ENCODE peak calls at places on chromosomes 16 and 17, in ten cellular contexts. A, O, S, Z, D, G, H, C, E and N are unnamed samples. For H3K9me3, the result is how much of the 10 kb centered on the place peaks cover.

GRCh38 chr17:16936536-16937310 is 35.2 kb downstream of the TNFRSF13B start:
- DNase-seq in A (no peak), O (no peak), S (no peak), Z (no peak), D (no peak), G (peak), H (no peak), C (no peak), E (no peak), N (no peak)

GRCh38 chr17:61362396-61362795 is 37.2 kb upstream of the TBX2 start:
- DNase-seq in A (no peak), O (no peak), S (no peak), Z (no peak), D (no peak), G (no peak), H (no peak), C (no peak), E (no peak), N (no peak)

GRCh38 chr17:47072881-47073280 is 93.8 kb upstream of the RPRML start:
- DNase-seq in A (no peak), O (no peak), S (no peak), Z (no peak), D (no peak), G (no peak), H (no peak), C (no peak), E (no peak), N (no peak)

GRCh38 chr16:10493276-10493675 is 87.1 kb downstream of the EMP2 start:
- DNase-seq in A (no peak), O (no peak), S (no peak), Z (no peak), D (no peak), G (no peak), H (no peak), C (no peak), E (no peak), N (no peak)

GRCh38 chr16:24820522-24820921 is 25.2 kb upstream of the SLC5A11 start:
- DNase-seq in A (no peak), O (no peak), S (no peak), Z (no peak), D (no peak), G (no peak), H (no peak), C (no peak), E (no peak), N (no peak)

GRCh38 chr16:50065241-50065623 is 538 bp upstream of the HEATR3 start:
- DNase-seq in A (no peak), O (no peak), S (no peak), Z (no peak), D (no peak), G (no peak), H (no peak), C (no peak), E (no peak), N (no peak)

GRCh38 chr16:1731073-1731472 is 25.1 kb downstream of the MAPK8IP3 start:
- DNase-seq in A (no peak), O (no peak), S (no peak), Z (no peak), D (no peak), G (no peak), H (no peak), C (no peak), E (no peak), N (no peak)

GRCh38 chr17:64938925-64939474 is 19.7 kb upstream of the LRRC37A3 start:
- DNase-seq in A (no peak), O (peak), S (peak), Z (no peak), D (peak), G (no peak), H (peak), C (peak), E (no peak), N (peak)

GRCh38 chr16:22077700-22078313 is 14.5 kb upstream of the VWA3A start:
- DNase-seq in A (no peak), O (peak), S (peak), Z (peak), D (peak), G (no peak), H (peak), C (no peak), E (peak), N (peak)

GRCh38 chr17:36657390-36657762 is 56.0 kb downstream of the MRM1 start:
- DNase-seq in A (no peak), O (no peak), S (no peak), Z (no peak), D (no peak), G (no peak), H (no peak), C (no peak), E (no peak), N (no peak)

GRCh38 chr17:1783834-1784611 is 22.2 kb downstream of the SERPINF1 start:
- DNase-seq in A (peak), O (peak), S (peak), Z (peak), D (no peak), G (peak), H (no peak), C (peak), E (peak), N (no peak)

GRCh38 chr17:16939606-16940115 is 32.3 kb downstream of the TNFRSF13B start:
- DNase-seq in A (no peak), O (no peak), S (no peak), Z (no peak), D (no peak), G (peak), H (no peak), C (peak), E (no peak), N (no peak)

GRCh38 chr17:46770818-46771600 is 47.5 kb downstream of the WNT3 start:
- DNase-seq in A (no peak), O (peak), S (peak), Z (peak), D (no peak), G (no peak), H (peak), C (peak), E (no peak), N (no peak)

GRCh38 chr16:48203974-48204824 is 39.9 kb upstream of the LONP2 start:
- DNase-seq in A (no peak), O (no peak), S (no peak), Z (no peak), D (no peak), G (no peak), H (no peak), C (no peak), E (no peak), N (no peak)

GRCh38 chr17:16486373-16487250 is 5.4 kb downstream of the LRRC75A start:
- DNase-seq in A (peak), O (peak), S (no peak), Z (peak), D (no peak), G (peak), H (peak), C (peak), E (no peak), N (no peak)

GRCh38 chr17:43342601-43342905 is 56.2 kb upstream of the ARL4D start:
- DNase-seq in A (no peak), O (no peak), S (no peak), Z (no peak), D (no peak), G (no peak), H (no peak), C (no peak), E (no peak), N (no peak)

GRCh38 chr17:19379306-19380075 is 1.2 kb downstream of the MAPK7 start:
- DNase-seq in A (no peak), O (no peak), S (no peak), Z (no peak), D (no peak), G (peak), H (no peak), C (peak), E (no peak), N (no peak)

GRCh38 chr17:14203392-14203791 is 33.3 kb downstream of the CDRT15 start:
- DNase-seq in A (no peak), O (peak), S (no peak), Z (no peak), D (peak), G (no peak), H (no peak), C (no peak), E (no peak), N (no peak)

GRCh38 chr16:27650073-27650701 is 100.2 kb downstream of the KATNIP start:
- DNase-seq in A (no peak), O (no peak), S (no peak), Z (peak), D (no peak), G (no peak), H (peak), C (no peak), E (no peak), N (no peak)

GRCh38 chr16:84239910-84240309 is at the start of gene KCNG4:
- DNase-seq in A (no peak), O (no peak), S (no peak), Z (no peak), D (no peak), G (no peak), H (no peak), C (peak), E (no peak), N (no peak)

GRCh38 chr16:519841-520687 is 7.4 kb upstream of the CAPN15 start:
- DNase-seq in A (no peak), O (no peak), S (no peak), Z (no peak), D (no peak), G (no peak), H (no peak), C (peak), E (no peak), N (no peak)

GRCh38 chr16:89581045-89581695 is 5.6 kb downstream of the CPNE7 start:
- DNase-seq in A (no peak), O (peak), S (peak), Z (no peak), D (no peak), G (no peak), H (no peak), C (peak), E (peak), N (no peak)

GRCh38 chr17:42472709-42473521 is 14.2 kb downstream of the ATP6V0A1 start:
- DNase-seq in A (no peak), O (peak), S (no peak), Z (no peak), D (no peak), G (no peak), H (no peak), C (no peak), E (no peak), N (no peak)

GRCh38 chr17:27082023-27082774 is 211.7 kb upstream of the WSB1 start:
- DNase-seq in A (no peak), O (no peak), S (no peak), Z (no peak), D (no peak), G (no peak), H (no peak), C (no peak), E (no peak), N (no peak)

GRCh38 chr17:27079660-27080059 is 214.3 kb upstream of the WSB1 start:
- DNase-seq in A (no peak), O (no peak), S (no peak), Z (no peak), D (no peak), G (no peak), H (no peak), C (no peak), E (no peak), N (no peak)

GRCh38 chr17:27083408-27084185 is 210.3 kb upstream of the WSB1 start:
- DNase-seq in A (no peak), O (no peak), S (no peak), Z (no peak), D (no peak), G (no peak), H (no peak), C (no peak), E (no peak), N (no peak)

GRCh38 chr17:27082775-27083154 is 211.1 kb upstream of the WSB1 start:
- DNase-seq in A (no peak), O (no peak), S (no peak), Z (no peak), D (no peak), G (no peak), H (no peak), C (no peak), E (no peak), N (no peak)

GRCh38 chr17:27081002-27081638 is 212.8 kb upstream of the WSB1 start:
- DNase-seq in A (no peak), O (no peak), S (no peak), Z (no peak), D (no peak), G (no peak), H (no peak), C (no peak), E (no peak), N (no peak)
- H3K9me3 ChIP-seq in A (under half), O (under half), S (under half), Z (under half), D (under half), G (under half), H (under half), C (under half), E (under half), N (under half)

DNA sequence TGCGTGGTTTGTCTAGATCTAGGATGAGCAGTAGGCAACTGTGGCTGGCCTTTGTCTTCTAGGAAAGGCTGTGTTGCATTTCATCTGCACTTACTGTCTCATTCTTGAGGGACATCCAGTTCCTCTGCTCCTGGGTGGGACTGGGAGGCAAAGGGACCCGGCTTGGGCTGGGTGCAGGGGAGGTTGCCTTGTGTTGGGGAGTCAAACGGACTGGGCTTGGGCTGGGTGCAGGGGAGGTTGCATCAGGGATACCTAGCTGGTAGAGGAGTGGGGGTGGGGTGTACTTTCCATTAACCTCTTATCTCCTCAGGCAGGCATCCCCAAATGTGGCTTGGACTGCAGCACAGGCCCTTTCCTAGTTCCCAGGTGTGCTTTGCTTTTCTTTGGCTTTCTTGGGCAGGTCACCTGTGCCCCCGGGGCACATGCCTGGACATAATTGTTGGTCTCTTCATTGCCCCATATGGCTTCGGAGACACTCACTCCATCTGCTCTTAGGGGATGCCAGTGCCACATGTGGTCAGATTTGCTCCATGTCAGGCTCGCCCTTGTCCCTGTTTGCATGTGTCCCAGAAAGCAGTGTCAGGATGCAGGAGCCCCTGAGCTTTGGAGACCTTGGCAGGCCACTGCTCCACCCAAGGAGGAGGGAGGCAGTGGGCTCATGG is 1682.9 kb downstream of the TP53TG3F start:
- DNase-seq in A (no peak), O (no peak), S (no peak), Z (no peak), D (no peak), G (no peak), H (no peak), C (no peak), E (no peak), N (no peak)
- H3K9me3 ChIP-seq in A (under half), O (under half), S (under half), Z (under half), D (half or more), G (under half), H (under half), C (under half), E (under half), N (under half)

DNA sequence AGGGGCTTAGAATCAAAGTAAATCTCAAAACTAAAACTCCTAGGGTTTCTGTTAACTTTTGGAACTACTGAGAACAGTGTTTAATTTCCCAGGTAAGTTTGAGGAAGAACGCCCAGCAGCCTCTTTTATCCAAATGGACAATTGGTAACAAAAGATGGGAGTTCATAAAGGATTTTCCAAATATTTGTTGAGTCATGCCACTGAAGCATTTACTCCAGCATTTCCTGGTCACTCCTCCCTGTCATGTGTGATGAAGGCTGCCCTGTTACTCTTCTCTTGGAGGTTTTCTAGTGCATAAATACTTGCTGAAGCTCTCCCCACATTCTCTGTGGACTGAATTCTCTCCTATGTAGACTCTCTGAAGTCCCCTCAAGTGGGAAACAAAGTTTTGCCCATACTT is 16.5 kb downstream of the ZNF75A start:
- DNase-seq in A (no peak), O (no peak), S (no peak), Z (no peak), D (no peak), G (no peak), H (no peak), C (no peak), E (no peak), N (no peak)
- H3K9me3 ChIP-seq in A (half or more), O (half or more), S (half or more), Z (under half), D (half or more), G (under half), H (half or more), C (half or more), E (under half), N (under half)

DNA sequence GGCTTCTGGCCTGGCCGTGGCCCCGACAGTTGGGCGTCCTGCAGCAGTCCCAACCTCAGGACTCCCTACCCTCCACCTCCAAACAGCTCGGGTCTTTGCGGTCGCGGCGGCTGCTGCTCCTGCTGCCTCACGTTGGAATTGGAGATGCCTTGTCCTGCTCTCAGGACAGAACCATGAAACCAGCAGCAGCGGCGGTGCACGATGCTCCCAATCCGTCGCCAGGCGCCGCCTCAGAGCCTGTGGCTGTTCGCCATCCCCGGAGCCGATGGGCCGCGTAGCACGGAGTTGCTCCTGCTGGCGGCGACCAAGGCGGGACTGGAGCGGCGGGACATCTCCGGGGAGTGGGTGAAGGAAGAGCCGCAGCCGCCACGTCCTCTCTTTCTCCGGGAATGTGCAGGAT is 1965.9 kb downstream of the TP53TG3F start:
- DNase-seq in A (no peak), O (no peak), S (no peak), Z (no peak), D (no peak), G (no peak), H (no peak), C (peak), E (no peak), N (no peak)
- H3K9me3 ChIP-seq in A (under half), O (under half), S (under half), Z (under half), D (under half), G (under half), H (under half), C (under half), E (under half), N (under half)

GRCh38 chr16:35746963-35747657 is 2287.7 kb downstream of the TP53TG3F start:
- DNase-seq in A (no peak), O (no peak), S (no peak), Z (no peak), D (no peak), G (no peak), H (no peak), C (no peak), E (no peak), N (no peak)

GRCh38 chr16:35745191-35745590 is 2285.8 kb downstream of the TP53TG3F start:
- DNase-seq in A (no peak), O (no peak), S (no peak), Z (no peak), D (no peak), G (no peak), H (no peak), C (no peak), E (no peak), N (no peak)

GRCh38 chr16:35747658-35748455 is 2288.4 kb downstream of the TP53TG3F start:
- DNase-seq in A (no peak), O (no peak), S (no peak), Z (no peak), D (no peak), G (no peak), H (no peak), C (no peak), E (no peak), N (no peak)

GRCh38 chr16:35745821-35746248 is 2286.4 kb downstream of the TP53TG3F start:
- DNase-seq in A (no peak), O (no peak), S (no peak), Z (no peak), D (no peak), G (no peak), H (no peak), C (peak), E (no peak), N (no peak)

DNA sequence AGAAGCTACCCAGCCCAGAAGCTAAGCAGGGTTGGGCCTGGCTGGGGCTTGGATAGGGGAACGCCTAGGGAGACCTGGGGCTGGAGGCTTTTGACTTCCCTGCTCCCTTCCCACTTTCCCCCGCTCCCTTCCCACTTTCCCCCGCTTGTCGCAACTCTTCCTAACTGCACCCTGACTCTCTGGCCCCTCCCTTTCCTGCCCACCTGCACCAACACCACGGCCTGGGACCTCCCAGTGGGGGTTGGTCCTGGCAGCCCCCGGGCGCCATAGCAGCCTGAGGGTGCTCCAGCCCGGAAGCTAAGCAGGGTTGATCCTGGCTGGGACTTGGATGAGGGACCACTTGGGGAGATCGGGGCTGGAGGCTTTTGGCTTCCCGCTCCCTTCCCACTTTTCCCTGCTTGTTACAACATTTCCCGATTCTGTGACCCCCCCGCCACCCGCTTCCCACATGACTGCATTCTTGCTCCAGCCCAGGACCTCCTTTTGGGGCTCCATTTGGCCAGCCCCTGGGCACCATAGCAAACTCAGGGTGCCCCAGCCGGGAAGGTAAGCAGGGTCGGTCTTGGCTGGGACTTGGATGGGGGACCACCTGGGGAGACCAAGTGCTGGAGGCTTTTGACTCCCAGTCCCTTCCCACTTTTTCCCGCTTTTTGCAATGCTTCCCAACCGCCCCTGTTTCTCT is 2287.0 kb downstream of the TP53TG3F start:
- DNase-seq in A (no peak), O (no peak), S (no peak), Z (no peak), D (no peak), G (no peak), H (no peak), C (no peak), E (no peak), N (no peak)
- H3K9me3 ChIP-seq in A (under half), O (under half), S (under half), Z (under half), D (half or more), G (under half), H (under half), C (under half), E (under half), N (under half)

GRCh38 chr17:34006126-34006525 is 249.0 kb upstream of the CCL2 start:
- DNase-seq in A (no peak), O (no peak), S (no peak), Z (no peak), D (no peak), G (no peak), H (no peak), C (no peak), E (no peak), N (no peak)
- H3K9me3 ChIP-seq in A (under half), O (under half), S (under half), Z (under half), D (under half), G (under half), H (under half), C (under half), E (under half), N (under half)